ENCODE peak calls at places on chromosome 20, in five cellular contexts. One of them, this sample, is unnamed.

GRCh38 chr20:62009322-62009721 is 56.4 kb downstream of the TAF4 start:
- DNase-seq in astrocyte of the spinal cord: no peak
- DNase-seq in colonic mucosa: no peak
- DNase-seq in cardiac fibroblast: no peak
- DNase-seq in bronchial epithelial cell: no peak
- DNase-seq in this sample: no peak

GRCh38 chr20:6519556-6519955 is 247.9 kb upstream of the BMP2 start:
- DNase-seq in cardiac fibroblast: peak
- DNase-seq in astrocyte of the spinal cord: peak
- DNase-seq in colonic mucosa: no peak
- DNase-seq in bronchial epithelial cell: peak
- DNase-seq in this sample: peak

GRCh38 chr20:25076731-25077609 is 5.0 kb downstream of the VSX1 start:
- DNase-seq in astrocyte of the spinal cord: no peak
- DNase-seq in cardiac fibroblast: peak
- DNase-seq in bronchial epithelial cell: peak
- DNase-seq in colonic mucosa: no peak
- DNase-seq in this sample: peak

GRCh38 chr20:11537032-11537431 is 380.7 kb upstream of the BTBD3 start:
- DNase-seq in bronchial epithelial cell: no peak
- DNase-seq in astrocyte of the spinal cord: no peak
- DNase-seq in colonic mucosa: no peak
- DNase-seq in cardiac fibroblast: no peak
- DNase-seq in this sample: no peak

GRCh38 chr20:63394069-63394468 is 32.9 kb upstream of the CHRNA4 start:
- DNase-seq in astrocyte of the spinal cord: no peak
- DNase-seq in colonic mucosa: no peak
- DNase-seq in bronchial epithelial cell: no peak
- DNase-seq in cardiac fibroblast: peak
- DNase-seq in this sample: no peak

GRCh38 chr20:57810511-57811372 is 100.9 kb upstream of the PMEPA1 start:
- DNase-seq in bronchial epithelial cell: peak
- DNase-seq in cardiac fibroblast: no peak
- DNase-seq in astrocyte of the spinal cord: peak
- DNase-seq in colonic mucosa: no peak
- DNase-seq in this sample: peak

GRCh38 chr20:32463642-32464400 is 105.7 kb downstream of the ASXL1 start:
- DNase-seq in colonic mucosa: peak
- DNase-seq in astrocyte of the spinal cord: no peak
- DNase-seq in bronchial epithelial cell: no peak
- DNase-seq in cardiac fibroblast: no peak
- DNase-seq in this sample: no peak

GRCh38 chr20:50794181-50794845 is 548 bp upstream of the BCAS4 start:
- DNase-seq in colonic mucosa: no peak
- DNase-seq in bronchial epithelial cell: no peak
- DNase-seq in astrocyte of the spinal cord: no peak
- DNase-seq in cardiac fibroblast: no peak
- DNase-seq in this sample: no peak

GRCh38 chr20:45934046-45934586 is 367 bp upstream of the PCIF1 start:
- DNase-seq in colonic mucosa: peak
- DNase-seq in astrocyte of the spinal cord: peak
- DNase-seq in cardiac fibroblast: peak
- DNase-seq in bronchial epithelial cell: no peak
- DNase-seq in this sample: no peak

GRCh38 chr20:57983082-57983481 is 245.4 kb downstream of the ANKRD60 start:
- DNase-seq in bronchial epithelial cell: no peak
- DNase-seq in cardiac fibroblast: no peak
- DNase-seq in colonic mucosa: no peak
- DNase-seq in astrocyte of the spinal cord: no peak
- DNase-seq in this sample: no peak

GRCh38 chr20:33612001-33612400 is 50.1 kb upstream of the C20orf144 start:
- DNase-seq in bronchial epithelial cell: no peak
- DNase-seq in colonic mucosa: no peak
- DNase-seq in cardiac fibroblast: no peak
- DNase-seq in astrocyte of the spinal cord: no peak
- DNase-seq in this sample: no peak

GRCh38 chr20:20465259-20465658 is 97.4 kb downstream of the INSM1 start:
- DNase-seq in cardiac fibroblast: no peak
- DNase-seq in astrocyte of the spinal cord: no peak
- DNase-seq in bronchial epithelial cell: no peak
- DNase-seq in colonic mucosa: no peak
- DNase-seq in this sample: no peak
- TF ChIP-seq CTCF in cardiac fibroblast: peak
- TF ChIP-seq CTCF in astrocyte of the spinal cord: peak
- TF ChIP-seq CTCF in bronchial epithelial cell: no peak
- TF ChIP-seq CTCF in colonic mucosa: no peak
- TF ChIP-seq CTCF in this sample: no peak

GRCh38 chr20:380763-381580 is 412 bp downstream of the TRIB3 start:
- DNase-seq in cardiac fibroblast: peak
- DNase-seq in bronchial epithelial cell: peak
- DNase-seq in astrocyte of the spinal cord: peak
- DNase-seq in colonic mucosa: peak
- DNase-seq in this sample: peak
- TF ChIP-seq CTCF in cardiac fibroblast: no peak
- TF ChIP-seq CTCF in bronchial epithelial cell: peak
- TF ChIP-seq CTCF in astrocyte of the spinal cord: peak
- TF ChIP-seq CTCF in colonic mucosa: no peak
- TF ChIP-seq CTCF in this sample: no peak

DNA sequence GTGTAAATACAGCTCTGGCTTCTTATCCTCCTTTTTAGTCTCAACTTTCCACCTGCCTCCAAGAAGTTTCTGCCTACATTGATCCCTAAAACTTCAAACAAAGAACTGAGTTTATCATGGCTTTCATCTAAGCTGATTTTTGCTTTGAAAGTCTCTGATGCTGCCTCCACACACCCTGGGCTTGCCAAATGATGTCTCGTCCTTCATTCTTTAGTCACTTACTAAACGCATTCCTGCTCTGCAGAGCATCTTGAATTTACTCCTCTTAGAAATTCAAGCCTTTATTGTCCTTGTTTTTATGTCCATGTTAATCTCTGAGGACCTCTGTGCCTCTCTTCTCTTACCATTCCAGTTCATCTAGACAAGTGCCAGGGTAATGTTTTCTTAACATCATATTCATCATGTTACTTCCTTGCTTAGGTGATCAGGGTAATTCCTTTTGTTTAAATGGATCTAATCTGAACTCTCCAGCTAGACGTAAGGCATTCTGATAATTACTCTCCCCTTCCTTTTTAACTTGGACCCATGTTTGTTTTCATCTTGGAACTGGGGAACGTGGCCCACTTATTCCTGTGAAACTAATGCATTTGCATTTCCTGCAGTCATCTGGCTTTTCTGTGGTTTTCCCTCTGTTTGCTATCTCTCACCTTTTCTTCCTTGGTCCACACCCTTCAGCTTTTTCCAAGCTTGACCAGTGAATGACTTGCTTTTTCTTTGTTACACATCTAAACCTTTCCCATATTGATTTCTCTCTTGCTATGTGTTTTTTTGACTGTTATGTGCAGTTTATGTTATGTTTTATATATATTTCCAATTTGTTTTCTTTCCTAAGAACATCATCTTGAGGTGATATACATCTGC is 33.1 kb downstream of the SLX4IP start:
- DNase-seq in cardiac fibroblast: no peak
- DNase-seq in astrocyte of the spinal cord: no peak
- DNase-seq in bronchial epithelial cell: no peak
- DNase-seq in colonic mucosa: no peak
- DNase-seq in this sample: no peak
- TF ChIP-seq CTCF in cardiac fibroblast: no peak
- TF ChIP-seq CTCF in astrocyte of the spinal cord: no peak
- TF ChIP-seq CTCF in bronchial epithelial cell: no peak
- TF ChIP-seq CTCF in colonic mucosa: no peak
- TF ChIP-seq CTCF in this sample: no peak

GRCh38 chr20:54345301-54345724 is 130.1 kb upstream of the DOK5 start:
- DNase-seq in colonic mucosa: no peak
- DNase-seq in astrocyte of the spinal cord: peak
- DNase-seq in bronchial epithelial cell: peak
- DNase-seq in cardiac fibroblast: peak
- DNase-seq in this sample: peak
- TF ChIP-seq CTCF in colonic mucosa: no peak
- TF ChIP-seq CTCF in astrocyte of the spinal cord: no peak
- TF ChIP-seq CTCF in bronchial epithelial cell: no peak
- TF ChIP-seq CTCF in cardiac fibroblast: no peak
- TF ChIP-seq CTCF in this sample: no peak